ENCODE peak calls at places on chromosomes 5 and 9, in seven cellular contexts. I is choroid plexus epithelial cell; G is GM12865; B is CD4-positive, alpha-beta T cell; U is GM13977; Q is HFF-Myc; F is PC-3. H is an unnamed sample.

GRCh38 chr9:93061260-93061751 is 2.8 kb downstream of the SUSD3 start:
- DNase-seq in I (no peak), G (no peak), B (no peak), U (no peak), Q (no peak), F (peak; percentile 7), H (no peak)

GRCh38 chr9:129054163-129054851 is 17.9 kb downstream of the MIGA2 start:
- DNase-seq in I (peak; percentile 41), G (no peak), B (no peak), U (no peak), Q (no peak), F (no peak), H (no peak)

GRCh38 chr9:132494857-132495256 is 84.8 kb downstream of the CFAP77 start:
- DNase-seq in I (no peak), G (no peak), B (no peak), U (no peak), Q (no peak), F (no peak), H (no peak)

GRCh38 chr5:31867219-31867618 is 228.3 kb downstream of the PDZD2 start:
- DNase-seq in I (no peak), G (no peak), B (peak; percentile 13), U (no peak), Q (no peak), F (no peak), H (no peak)

GRCh38 chr9:127351182-127352166 is 45.5 kb upstream of the SLC2A8 start:
- DNase-seq in I (no peak), G (no peak), B (no peak), U (no peak), Q (no peak), F (no peak), H (no peak)

GRCh38 chr9:137664676-137665075 is 45.9 kb downstream of the EHMT1 start:
- DNase-seq in I (peak; percentile 24), G (no peak), B (no peak), U (no peak), Q (no peak), F (peak; percentile 59), H (no peak)

GRCh38 chr5:135271533-135272310 is 127.3 kb downstream of the MACROH2A1 start:
- DNase-seq in I (no peak), G (peak; percentile 21), B (no peak), U (no peak), Q (no peak), F (no peak), H (no peak)

GRCh38 chr5:123800640-123801039 is 288.7 kb downstream of the CSNK1G3 start:
- DNase-seq in I (no peak), G (no peak), B (no peak), U (no peak), Q (no peak), F (no peak), H (no peak)

GRCh38 chr5:66877843-66878242 is 281.6 kb downstream of the MAST4 start:
- DNase-seq in I (peak; percentile 60), G (no peak), B (no peak), U (no peak), Q (no peak), F (peak; percentile 39), H (no peak)

GRCh38 chr9:137454145-137454505 is 5.0 kb downstream of the NSMF start:
- DNase-seq in I (peak; percentile 37), G (peak; percentile 63), B (peak; percentile 49), U (peak; percentile 81), Q (no peak), F (no peak), H (peak; percentile 47)

GRCh38 chr5:78719504-78720233 is 71.1 kb upstream of the LHFPL2 start:
- DNase-seq in I (no peak), G (no peak), B (no peak), U (no peak), Q (no peak), F (no peak), H (no peak)

GRCh38 chr5:2187687-2188086 is 305.0 kb upstream of the IRX4 start:
- DNase-seq in I (no peak), G (no peak), B (no peak), U (no peak), Q (no peak), F (no peak), H (no peak)

GRCh38 chr5:179387151-179388110 is 42.2 kb upstream of the ADAMTS2 start:
- DNase-seq in I (no peak), G (no peak), B (no peak), U (no peak), Q (no peak), F (no peak), H (no peak)

GRCh38 chr9:129225815-129226214 is 47.8 kb upstream of the IER5L start:
- DNase-seq in I (peak; percentile 95), G (peak; percentile 57), B (peak; percentile 49), U (no peak), Q (peak; percentile 56), F (no peak), H (no peak)

GRCh38 chr9:28163619-28164018 is 590.3 kb upstream of the C9orf72 start:
- DNase-seq in I (no peak), G (no peak), B (no peak), U (no peak), Q (no peak), F (no peak), H (no peak)

GRCh38 chr5:129664336-129664937 is 83.5 kb upstream of the MINAR2 start:
- DNase-seq in I (peak; percentile 73), G (peak; percentile 61), B (peak; percentile 5), U (peak; percentile 14), Q (peak; percentile 38), F (peak; percentile 69), H (peak; percentile 27)

GRCh38 chr5:179839328-179840256 is 18.9 kb downstream of the SQSTM1 start:
- DNase-seq in I (peak; percentile 51), G (no peak), B (no peak), U (no peak), Q (no peak), F (no peak), H (no peak)

DNA sequence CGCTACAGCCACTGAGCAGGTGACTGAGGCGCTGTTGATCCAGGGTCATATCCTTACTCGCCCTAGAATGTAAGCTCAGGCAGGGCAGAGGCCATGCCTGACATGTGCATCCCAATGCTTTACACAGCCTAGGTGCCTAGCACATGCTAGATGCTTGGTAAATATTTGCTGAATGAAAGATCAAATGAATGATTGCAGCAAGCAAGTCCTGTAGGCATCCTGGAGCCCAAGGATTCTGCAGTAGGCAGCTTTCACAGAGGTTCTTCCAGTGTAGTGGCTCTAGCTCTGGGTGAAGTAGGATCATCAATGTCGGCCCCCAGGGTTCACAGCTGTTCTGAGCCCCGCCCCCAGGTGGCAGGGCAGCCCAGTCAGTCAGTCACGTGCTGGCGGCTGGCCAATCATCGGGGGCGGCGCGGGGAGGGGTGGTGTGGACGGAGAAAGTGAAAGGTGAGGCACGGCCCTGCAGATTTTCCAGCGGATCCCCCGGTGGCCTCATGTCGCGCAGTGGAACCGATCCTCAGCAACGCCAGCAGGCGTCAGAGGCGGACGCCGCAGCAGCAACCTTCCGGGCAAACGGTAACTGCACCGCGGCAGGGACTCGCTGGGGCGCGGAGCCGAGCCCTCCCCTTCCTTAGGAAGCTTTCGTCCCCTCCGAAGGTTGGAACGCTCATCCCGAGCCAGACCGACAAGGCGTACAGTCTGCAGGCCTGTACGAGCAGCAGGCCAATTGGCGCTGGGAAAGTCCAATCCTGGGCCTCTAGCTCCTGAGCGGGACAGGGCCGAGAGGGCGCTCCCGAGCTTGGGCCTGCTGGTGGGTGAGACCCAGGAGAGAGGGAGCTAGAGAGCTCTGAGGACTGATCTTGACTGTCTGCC is at the start of gene GALT:
- DNase-seq in I (peak; percentile 83), G (peak; percentile 95), B (peak; percentile 96), U (peak; percentile 97), Q (no peak), F (peak; percentile 67), H (peak; percentile 93)
- TF ChIP-seq CTCF in I (peak; percentile 65), G (peak; percentile 43), B (peak; percentile 54), U (peak; percentile 55), Q (peak; percentile 45), F (peak; percentile 51), H (peak; percentile 53)

GRCh38 chr9:98367371-98367900 is 112.0 kb upstream of the TBC1D2 start:
- DNase-seq in I (no peak), G (no peak), B (no peak), U (no peak), Q (no peak), F (no peak), H (no peak)

GRCh38 chr9:98362624-98363023 is 107.2 kb upstream of the TBC1D2 start:
- DNase-seq in I (no peak), G (no peak), B (no peak), U (no peak), Q (no peak), F (no peak), H (no peak)

GRCh38 chr9:98365724-98366123 is 110.3 kb upstream of the TBC1D2 start:
- DNase-seq in I (no peak), G (no peak), B (no peak), U (no peak), Q (no peak), F (no peak), H (no peak)

GRCh38 chr9:98364042-98364441 is 108.6 kb upstream of the TBC1D2 start:
- DNase-seq in I (no peak), G (no peak), B (no peak), U (no peak), Q (no peak), F (no peak), H (no peak)

GRCh38 chr9:98365227-98365669 is 109.8 kb upstream of the TBC1D2 start:
- DNase-seq in I (peak; percentile 61), G (peak; percentile 56), B (no peak), U (no peak), Q (peak; percentile 29), F (peak; percentile 52), H (no peak)
- TF ChIP-seq CTCF in I (peak; percentile 63), G (peak; percentile 48), B (no peak), U (peak; percentile 43), Q (peak; percentile 58), F (peak; percentile 66), H (peak; percentile 60)

GRCh38 chr9:7258688-7259396 is 501.1 kb downstream of the KDM4C start:
- DNase-seq in I (no peak), G (no peak), B (no peak), U (no peak), Q (no peak), F (no peak), H (no peak)

GRCh38 chr9:7259544-7260241 is 501.9 kb downstream of the KDM4C start:
- DNase-seq in I (peak; percentile 15), G (no peak), B (no peak), U (no peak), Q (no peak), F (peak; percentile 5), H (no peak)
- TF ChIP-seq CTCF in I (peak; percentile 37), G (no peak), B (no peak), U (no peak), Q (no peak), F (peak; percentile 32), H (no peak)

GRCh38 chr9:36911601-36912412 is 122.3 kb downstream of the PAX5 start:
- DNase-seq in I (no peak), G (no peak), B (no peak), U (no peak), Q (no peak), F (no peak), H (no peak)

GRCh38 chr9:36912620-36913019 is 121.4 kb downstream of the PAX5 start:
- DNase-seq in I (no peak), G (no peak), B (no peak), U (no peak), Q (no peak), F (no peak), H (no peak)

GRCh38 chr9:36913393-36914211 is 120.5 kb downstream of the PAX5 start:
- DNase-seq in I (no peak), G (no peak), B (no peak), U (no peak), Q (no peak), F (no peak), H (no peak)

GRCh38 chr9:36914212-36914577 is 119.9 kb downstream of the PAX5 start:
- DNase-seq in I (no peak), G (no peak), B (no peak), U (no peak), Q (no peak), F (peak; percentile 25), H (no peak)

GRCh38 chr9:36911037-36911436 is 123.0 kb downstream of the PAX5 start:
- DNase-seq in I (no peak), G (no peak), B (no peak), U (no peak), Q (no peak), F (no peak), H (no peak)
- TF ChIP-seq CTCF in I (peak; percentile 6), G (peak; percentile 4), B (no peak), U (no peak), Q (peak; percentile 12), F (no peak), H (no peak)

H was measured in neural crest cell.